ENCODE peak calls at places on chromosomes 5 and 9, in seven cellular contexts. One of them, this sample, is unnamed.

GRCh38 chr9:134730011-134730760 is 88.6 kb downstream of the COL5A1 start:
- DNase-seq in ovary: peak; percentile 48
- DNase-seq in pancreas: no peak
- DNase-seq in cardiac muscle cell: no peak
- DNase-seq in OCI-LY7: no peak
- DNase-seq in adrenal gland: no peak
- DNase-seq in astrocyte: no peak
- DNase-seq in this sample: no peak

GRCh38 chr9:99085949-99086948 is 18.7 kb upstream of the TGFBR1 start:
- DNase-seq in ovary: no peak
- DNase-seq in pancreas: no peak
- DNase-seq in cardiac muscle cell: no peak
- DNase-seq in OCI-LY7: no peak
- DNase-seq in adrenal gland: peak; percentile 33
- DNase-seq in astrocyte: peak; percentile 82
- DNase-seq in this sample: no peak

GRCh38 chr5:133691448-133691847 is 79.1 kb upstream of the FSTL4 start:
- DNase-seq in ovary: no peak
- DNase-seq in pancreas: no peak
- DNase-seq in cardiac muscle cell: no peak
- DNase-seq in OCI-LY7: no peak
- DNase-seq in adrenal gland: no peak
- DNase-seq in astrocyte: peak; percentile 65
- DNase-seq in this sample: no peak

GRCh38 chr5:60295423-60295822 is 401.9 kb upstream of the PDE4D start:
- DNase-seq in ovary: no peak
- DNase-seq in pancreas: no peak
- DNase-seq in cardiac muscle cell: peak; percentile 27
- DNase-seq in OCI-LY7: peak; percentile 29
- DNase-seq in adrenal gland: no peak
- DNase-seq in astrocyte: peak; percentile 15
- DNase-seq in this sample: no peak

GRCh38 chr5:7852988-7853387 is 2.1 kb upstream of the CFAP90 start:
- DNase-seq in ovary: no peak
- DNase-seq in pancreas: no peak
- DNase-seq in cardiac muscle cell: no peak
- DNase-seq in OCI-LY7: no peak
- DNase-seq in adrenal gland: no peak
- DNase-seq in astrocyte: no peak
- DNase-seq in this sample: no peak

GRCh38 chr5:112735702-112736101 is 2.0 kb upstream of the APC start:
- DNase-seq in ovary: no peak
- DNase-seq in pancreas: no peak
- DNase-seq in cardiac muscle cell: no peak
- DNase-seq in OCI-LY7: no peak
- DNase-seq in adrenal gland: no peak
- DNase-seq in astrocyte: peak; percentile 64
- DNase-seq in this sample: no peak

GRCh38 chr9:33785914-33786313 is 9.4 kb upstream of the PRSS3 start:
- DNase-seq in ovary: no peak
- DNase-seq in pancreas: peak; percentile 41
- DNase-seq in cardiac muscle cell: no peak
- DNase-seq in OCI-LY7: peak; percentile 38
- DNase-seq in adrenal gland: no peak
- DNase-seq in astrocyte: no peak
- DNase-seq in this sample: no peak

GRCh38 chr5:133688386-133688785 is 76.0 kb upstream of the FSTL4 start:
- DNase-seq in ovary: no peak
- DNase-seq in pancreas: no peak
- DNase-seq in cardiac muscle cell: no peak
- DNase-seq in OCI-LY7: no peak
- DNase-seq in adrenal gland: peak; percentile 7
- DNase-seq in astrocyte: peak; percentile 40
- DNase-seq in this sample: no peak

GRCh38 chr5:169641253-169641652 is 4.2 kb downstream of the DOCK2 start:
- DNase-seq in ovary: no peak
- DNase-seq in pancreas: no peak
- DNase-seq in cardiac muscle cell: peak; percentile 68
- DNase-seq in OCI-LY7: no peak
- DNase-seq in adrenal gland: no peak
- DNase-seq in astrocyte: peak; percentile 12
- DNase-seq in this sample: no peak

GRCh38 chr5:154273028-154273617 is 82.6 kb downstream of the GALNT10 start:
- DNase-seq in ovary: peak; percentile 34
- DNase-seq in pancreas: no peak
- DNase-seq in cardiac muscle cell: no peak
- DNase-seq in OCI-LY7: no peak
- DNase-seq in adrenal gland: peak; percentile 35
- DNase-seq in astrocyte: no peak
- DNase-seq in this sample: no peak

GRCh38 chr5:541888-542692 is 17.8 kb upstream of the SLC9A3 start:
- DNase-seq in ovary: no peak
- DNase-seq in pancreas: peak; percentile 11
- DNase-seq in cardiac muscle cell: no peak
- DNase-seq in OCI-LY7: no peak
- DNase-seq in adrenal gland: no peak
- DNase-seq in astrocyte: no peak
- DNase-seq in this sample: no peak

GRCh38 chr9:95065224-95065623 is 252.3 kb downstream of the FANCC start:
- DNase-seq in ovary: no peak
- DNase-seq in pancreas: peak; percentile 43
- DNase-seq in cardiac muscle cell: no peak
- DNase-seq in OCI-LY7: no peak
- DNase-seq in adrenal gland: no peak
- DNase-seq in astrocyte: no peak
- DNase-seq in this sample: no peak

GRCh38 chr5:121273818-121274433 is 577.8 kb upstream of the FTMT start:
- DNase-seq in ovary: no peak
- DNase-seq in pancreas: no peak
- DNase-seq in cardiac muscle cell: no peak
- DNase-seq in OCI-LY7: no peak
- DNase-seq in adrenal gland: no peak
- DNase-seq in astrocyte: peak; percentile 59
- DNase-seq in this sample: no peak

GRCh38 chr9:136093331-136093986 is 1.6 kb downstream of the NACC2 start:
- DNase-seq in ovary: no peak
- DNase-seq in pancreas: peak; percentile 52
- DNase-seq in cardiac muscle cell: no peak
- DNase-seq in OCI-LY7: no peak
- DNase-seq in adrenal gland: peak; percentile 78
- DNase-seq in astrocyte: no peak
- DNase-seq in this sample: no peak

GRCh38 chr9:136091582-136092352 is 3.3 kb downstream of the NACC2 start:
- DNase-seq in ovary: no peak
- DNase-seq in pancreas: no peak
- DNase-seq in cardiac muscle cell: no peak
- DNase-seq in OCI-LY7: no peak
- DNase-seq in adrenal gland: peak; percentile 50
- DNase-seq in astrocyte: no peak
- DNase-seq in this sample: no peak

GRCh38 chr9:136093995-136094881 is 851 bp downstream of the NACC2 start:
- DNase-seq in ovary: peak; percentile 82
- DNase-seq in pancreas: peak; percentile 86
- DNase-seq in cardiac muscle cell: peak; percentile 66
- DNase-seq in OCI-LY7: no peak
- DNase-seq in adrenal gland: peak; percentile 87
- DNase-seq in astrocyte: peak; percentile 42
- DNase-seq in this sample: peak; percentile 92

GRCh38 chr9:136092353-136092650 is 2.8 kb downstream of the NACC2 start:
- DNase-seq in ovary: no peak
- DNase-seq in pancreas: peak; percentile 23
- DNase-seq in cardiac muscle cell: no peak
- DNase-seq in OCI-LY7: no peak
- DNase-seq in adrenal gland: no peak
- DNase-seq in astrocyte: no peak
- DNase-seq in this sample: no peak

DNA sequence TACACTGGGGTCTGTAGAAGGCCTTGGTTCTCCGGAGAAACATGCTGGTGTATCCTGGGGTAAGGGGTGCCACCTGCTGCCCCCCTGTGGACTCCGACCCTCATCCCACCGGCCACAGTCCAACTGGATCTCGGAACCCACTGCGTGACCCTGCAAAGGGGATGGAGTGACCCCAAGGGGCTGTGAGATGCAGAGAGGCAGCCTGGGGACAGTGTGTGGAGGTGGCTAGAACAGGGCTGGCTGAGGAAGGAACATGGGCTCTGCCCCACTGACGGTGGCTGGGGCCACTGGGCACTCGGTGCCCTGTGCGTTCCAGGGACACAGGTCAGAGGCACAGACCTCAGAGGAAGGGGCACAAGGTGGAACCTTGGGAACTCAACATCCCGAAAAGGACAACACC is 2.3 kb downstream of the NACC2 start:
- DNase-seq in ovary: no peak
- DNase-seq in pancreas: peak; percentile 23
- DNase-seq in cardiac muscle cell: no peak
- DNase-seq in OCI-LY7: no peak
- DNase-seq in adrenal gland: no peak
- DNase-seq in astrocyte: no peak
- DNase-seq in this sample: no peak
- H3K27ac ChIP-seq in ovary: no peak overlapping the region
- H3K27ac ChIP-seq in pancreas: peak overlapping the region; percentile 79
- H3K27ac ChIP-seq in cardiac muscle cell: no peak overlapping the region
- H3K27ac ChIP-seq in OCI-LY7: no peak overlapping the region
- H3K27ac ChIP-seq in adrenal gland: peak overlapping the region; percentile 85
- H3K27ac ChIP-seq in astrocyte: no peak overlapping the region
- H3K27ac ChIP-seq in this sample: peak overlapping the region; percentile 92

GRCh38 chr9:2872941-2873323 is 29.0 kb upstream of the PUM3 start:
- DNase-seq in ovary: no peak
- DNase-seq in pancreas: no peak
- DNase-seq in cardiac muscle cell: no peak
- DNase-seq in OCI-LY7: no peak
- DNase-seq in adrenal gland: no peak
- DNase-seq in astrocyte: no peak
- DNase-seq in this sample: no peak
- TF ChIP-seq CTCF in ovary: no peak
- TF ChIP-seq CTCF in pancreas: no peak
- TF ChIP-seq CTCF in cardiac muscle cell: no peak
- TF ChIP-seq CTCF in OCI-LY7: no peak
- TF ChIP-seq CTCF in adrenal gland: no peak
- TF ChIP-seq CTCF in astrocyte: no peak
- TF ChIP-seq CTCF in this sample: no peak

GRCh38 chr9:121651014-121651294 is 480 bp upstream of the DAB2IP start:
- DNase-seq in ovary: no peak
- DNase-seq in pancreas: no peak
- DNase-seq in cardiac muscle cell: no peak
- DNase-seq in OCI-LY7: no peak
- DNase-seq in adrenal gland: no peak
- DNase-seq in astrocyte: no peak
- DNase-seq in this sample: no peak
- H3K4me3 ChIP-seq in ovary: peak overlapping the region; percentile 53
- H3K4me3 ChIP-seq in pancreas: peak overlapping the region; percentile 55
- H3K4me3 ChIP-seq in cardiac muscle cell: peak overlapping the region; percentile 41
- H3K4me3 ChIP-seq in OCI-LY7: no peak overlapping the region
- H3K4me3 ChIP-seq in adrenal gland: peak overlapping the region; percentile 61
- H3K4me3 ChIP-seq in astrocyte: peak overlapping the region; percentile 54
- H3K4me3 ChIP-seq in this sample: peak overlapping the region; percentile 77

GRCh38 chr9:25048098-25048497 is 502.4 kb upstream of the IZUMO3 start:
- DNase-seq in ovary: no peak
- DNase-seq in pancreas: no peak
- DNase-seq in cardiac muscle cell: no peak
- DNase-seq in OCI-LY7: no peak
- DNase-seq in adrenal gland: no peak
- DNase-seq in astrocyte: no peak
- DNase-seq in this sample: no peak
- H3K27ac ChIP-seq in ovary: no peak overlapping the region
- H3K27ac ChIP-seq in pancreas: no peak overlapping the region
- H3K27ac ChIP-seq in cardiac muscle cell: no peak overlapping the region
- H3K27ac ChIP-seq in OCI-LY7: no peak overlapping the region
- H3K27ac ChIP-seq in adrenal gland: no peak overlapping the region
- H3K27ac ChIP-seq in astrocyte: no peak overlapping the region
- H3K27ac ChIP-seq in this sample: no peak overlapping the region

GRCh38 chr9:29285818-29286217 is 1712.5 kb upstream of the C9orf72 start:
- DNase-seq in ovary: no peak
- DNase-seq in pancreas: no peak
- DNase-seq in cardiac muscle cell: no peak
- DNase-seq in OCI-LY7: no peak
- DNase-seq in adrenal gland: no peak
- DNase-seq in astrocyte: no peak
- DNase-seq in this sample: no peak
- TF ChIP-seq CTCF in ovary: no peak
- TF ChIP-seq CTCF in pancreas: no peak
- TF ChIP-seq CTCF in cardiac muscle cell: no peak
- TF ChIP-seq CTCF in OCI-LY7: peak; percentile 13
- TF ChIP-seq CTCF in adrenal gland: no peak
- TF ChIP-seq CTCF in astrocyte: no peak
- TF ChIP-seq CTCF in this sample: no peak

DNA sequence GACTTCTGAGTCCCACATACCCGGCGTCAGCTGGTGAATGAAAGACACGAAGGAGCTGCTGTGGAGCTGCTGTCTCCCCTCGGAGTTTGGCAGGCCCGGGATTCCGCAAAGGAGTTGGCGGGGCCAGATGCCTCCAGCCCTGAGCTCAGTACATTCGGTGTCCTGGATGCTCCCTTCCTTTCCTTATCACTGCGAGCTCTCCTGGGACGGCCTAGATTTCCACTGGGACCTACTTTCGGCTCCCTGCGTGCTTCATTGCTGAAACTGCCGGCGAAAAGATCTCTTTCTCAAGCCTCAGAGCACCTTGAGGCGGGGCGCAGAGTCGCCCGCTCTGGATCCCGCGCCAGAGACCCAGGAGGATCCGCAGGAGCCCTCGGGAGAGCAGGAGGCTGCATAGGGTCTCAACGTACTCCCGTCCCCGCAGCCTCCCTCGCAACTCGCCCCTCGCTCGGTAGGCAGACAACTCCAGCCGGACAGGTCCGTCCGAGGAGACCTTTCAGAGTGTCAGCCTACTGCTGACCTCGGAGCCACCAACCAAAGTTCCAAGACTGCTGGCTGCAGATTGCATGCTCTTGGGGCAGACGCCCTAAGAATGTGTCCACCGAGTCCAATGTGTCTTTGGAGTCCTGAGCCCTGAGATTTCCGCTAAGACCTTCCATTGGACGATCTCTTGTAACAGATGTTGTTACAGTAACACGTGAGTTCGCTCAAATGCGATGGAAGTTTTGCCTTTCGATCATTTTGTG is 6.1 kb downstream of the ANXA2R start:
- DNase-seq in ovary: no peak
- DNase-seq in pancreas: no peak
- DNase-seq in cardiac muscle cell: no peak
- DNase-seq in OCI-LY7: no peak
- DNase-seq in adrenal gland: no peak
- DNase-seq in astrocyte: peak; percentile 37
- DNase-seq in this sample: no peak
- H3K4me3 ChIP-seq in ovary: no peak overlapping the region
- H3K4me3 ChIP-seq in pancreas: no peak overlapping the region
- H3K4me3 ChIP-seq in cardiac muscle cell: peak overlapping the region; percentile 1
- H3K4me3 ChIP-seq in OCI-LY7: no peak overlapping the region
- H3K4me3 ChIP-seq in adrenal gland: no peak overlapping the region
- H3K4me3 ChIP-seq in astrocyte: peak overlapping the region; percentile 45
- H3K4me3 ChIP-seq in this sample: peak overlapping the region; percentile 28

GRCh38 chr5:14714706-14715105 is 50.2 kb downstream of the OTULIN start:
- DNase-seq in ovary: no peak
- DNase-seq in pancreas: no peak
- DNase-seq in cardiac muscle cell: no peak
- DNase-seq in OCI-LY7: no peak
- DNase-seq in adrenal gland: no peak
- DNase-seq in astrocyte: no peak
- DNase-seq in this sample: no peak
- H3K27ac ChIP-seq in ovary: no peak overlapping the region
- H3K27ac ChIP-seq in pancreas: no peak overlapping the region
- H3K27ac ChIP-seq in cardiac muscle cell: no peak overlapping the region
- H3K27ac ChIP-seq in OCI-LY7: no peak overlapping the region
- H3K27ac ChIP-seq in adrenal gland: no peak overlapping the region
- H3K27ac ChIP-seq in astrocyte: no peak overlapping the region
- H3K27ac ChIP-seq in this sample: no peak overlapping the region

This sample was measured in coronary artery.